ENCODE peak calls at places on chromosomes 1 and 21, in four cellular contexts. Z is choroid plexus epithelial cell, D is NAMALWA, F is HCT116. R is an unnamed sample.

GRCh38 chr21:40759061-40759460 is 87.9 kb downstream of the DSCAM start:
- DNase-seq in Z (no peak), F (no peak), D (no peak), R (no peak)

GRCh38 chr1:19813651-19813960 is 1.5 kb downstream of the RNF186 start:
- DNase-seq in D (no peak), F (no peak), Z (no peak), R (no peak)

GRCh38 chr1:63087966-63088365 is 234.4 kb upstream of the FOXD3 start:
- DNase-seq in F (no peak), D (no peak), Z (peak), R (peak)

GRCh38 chr1:172955161-172955821 is 95.5 kb downstream of the TNFSF18 start:
- DNase-seq in Z (peak), F (no peak), D (no peak), R (no peak)

GRCh38 chr21:45266518-45267389 is 20.9 kb downstream of the POFUT2 start:
- DNase-seq in F (no peak), Z (peak), D (no peak), R (no peak)

GRCh38 chr21:41472769-41473548 is 35.0 kb downstream of the TMPRSS2 start:
- DNase-seq in F (no peak), Z (no peak), D (no peak), R (no peak)

GRCh38 chr1:31574749-31575372 is 1.5 kb upstream of the TINAGL1 start:
- DNase-seq in D (no peak), Z (no peak), F (no peak), R (no peak)

GRCh38 chr1:1183221-1183747 is 9.6 kb downstream of the TTLL10 start:
- DNase-seq in Z (no peak), D (no peak), F (no peak), R (no peak)

GRCh38 chr1:68453060-68453665 is 3.4 kb upstream of the RPE65 start:
- DNase-seq in Z (no peak), F (no peak), D (no peak), R (no peak)

GRCh38 chr1:13806108-13806507 is 106.1 kb downstream of the PRDM2 start:
- DNase-seq in D (no peak), Z (no peak), F (no peak), R (no peak)

GRCh38 chr1:159827549-159827948 is 876 bp downstream of the SLAMF8 start:
- DNase-seq in D (no peak), F (no peak), Z (no peak), R (no peak)

GRCh38 chr1:183244466-183244865 is 58.4 kb downstream of the LAMC2 start:
- DNase-seq in D (no peak), F (no peak), Z (peak), R (no peak)

GRCh38 chr1:109825774-109826173 is 62.1 kb upstream of the EPS8L3 start:
- DNase-seq in F (no peak), Z (no peak), D (no peak), R (no peak)

GRCh38 chr1:29234471-29234870 is 1.9 kb upstream of the PTPRU start:
- DNase-seq in D (peak), Z (no peak), F (no peak), R (no peak)

GRCh38 chr21:24895885-24896734 is 711.2 kb downstream of the MRPL39 start:
- DNase-seq in F (no peak), Z (peak), D (peak), R (peak)

GRCh38 chr1:89703469-89703868 is 70.5 kb downstream of the LRRC8C start:
- DNase-seq in D (no peak), F (no peak), Z (no peak), R (no peak)

GRCh38 chr1:44036409-44037111 is 5.3 kb upstream of the SLC6A9 start:
- DNase-seq in D (peak), Z (peak), F (peak), R (peak)

R was measured in RPMI8226.